ENCODE peak calls at places on chromosomes 4 and X, in ten cellular contexts. G is cardiac muscle cell, V is pancreas, M is SK-N-SH, O is IMR-90, Y is neural progenitor cell, D is adrenal gland, R is Karpas-422, W is heart left ventricle, E is tibial artery. C is an unnamed sample. For H3K36me3, the result is how much of the 10 kb centered on the place peaks cover.

GRCh38 chr4:74964311-74964710 is 31.4 kb downstream of the PARM1 start:
- DNase-seq in G (no peak), V (no peak), M (no peak), O (no peak), Y (no peak), D (no peak), R (no peak), W (no peak), E (no peak), C (no peak)

GRCh38 chrX:123905334-123905733 is 45.5 kb downstream of the XIAP start:
- DNase-seq in G (no peak), V (no peak), M (no peak), O (no peak), Y (no peak), D (no peak), R (no peak), W (no peak), E (no peak), C (no peak)

GRCh38 chrX:14936561-14936960 is 63.3 kb downstream of the MOSPD2 start:
- DNase-seq in G (peak), V (no peak), M (no peak), O (peak), Y (no peak), D (peak), R (no peak), W (no peak), E (no peak), C (peak)

GRCh38 chr4:101724093-101724492 is 66.4 kb upstream of the BANK1 start:
- DNase-seq in G (no peak), V (no peak), M (no peak), O (no peak), Y (no peak), D (no peak), R (no peak), W (no peak), E (no peak), C (no peak)

GRCh38 chr4:152640058-152640921 is 39.5 kb downstream of the TMEM154 start:
- DNase-seq in G (peak), V (no peak), M (peak), O (peak), Y (peak), D (peak), R (peak), W (no peak), E (no peak), C (no peak)

GRCh38 chr4:165381821-165382373 is 3.1 kb downstream of the CPE start:
- DNase-seq in G (no peak), V (no peak), M (no peak), O (no peak), Y (peak), D (no peak), R (no peak), W (no peak), E (no peak), C (no peak)

GRCh38 chr4:186666750-186667149 is 56.9 kb downstream of the FAT1 start:
- DNase-seq in G (no peak), V (no peak), M (no peak), O (no peak), Y (no peak), D (no peak), R (no peak), W (no peak), E (no peak), C (no peak)

GRCh38 chrX:129782015-129782495 is 2.3 kb downstream of the SASH3 start:
- DNase-seq in G (no peak), V (no peak), M (no peak), O (no peak), Y (no peak), D (no peak), R (no peak), W (no peak), E (no peak), C (no peak)

GRCh38 chrX:14243823-14244222 is 214.1 kb upstream of the GEMIN8 start:
- DNase-seq in G (no peak), V (no peak), M (peak), O (no peak), Y (peak), D (no peak), R (no peak), W (no peak), E (no peak), C (no peak)

GRCh38 chrX:30858098-30858497 is 31.0 kb downstream of the TAB3 start:
- DNase-seq in G (no peak), V (no peak), M (no peak), O (no peak), Y (no peak), D (no peak), R (no peak), W (no peak), E (no peak), C (no peak)

GRCh38 chr4:7052923-7053715 is 9.9 kb downstream of the TADA2B start:
- DNase-seq in G (no peak), V (no peak), M (no peak), O (no peak), Y (no peak), D (peak), R (no peak), W (peak), E (no peak), C (no peak)

GRCh38 chrX:68732906-68733493 is 85.5 kb downstream of the STARD8 start:
- DNase-seq in G (peak), V (peak), M (peak), O (peak), Y (peak), D (peak), R (peak), W (peak), E (peak), C (peak)

GRCh38 chr4:93416337-93417102 is 412.0 kb upstream of the ATOH1 start:
- DNase-seq in G (no peak), V (no peak), M (peak), O (peak), Y (no peak), D (no peak), R (no peak), W (no peak), E (no peak), C (no peak)

GRCh38 chr4:108480881-108481280 is 139.5 kb upstream of the RPL34 start:
- DNase-seq in G (no peak), V (no peak), M (no peak), O (no peak), Y (no peak), D (no peak), R (no peak), W (no peak), E (no peak), C (no peak)

GRCh38 chr4:85741921-85742591 is 267.1 kb downstream of the ARHGAP24 start:
- DNase-seq in G (no peak), V (peak), M (peak), O (no peak), Y (no peak), D (peak), R (no peak), W (peak), E (no peak), C (no peak)

GRCh38 chrX:40106677-40107290 is 9.0 kb upstream of the BCOR start:
- DNase-seq in G (no peak), V (no peak), M (peak), O (no peak), Y (no peak), D (no peak), R (no peak), W (no peak), E (no peak), C (no peak)

GRCh38 chr4:11912886-11913285 is 484.2 kb upstream of the HS3ST1 start:
- DNase-seq in G (peak), V (no peak), M (no peak), O (no peak), Y (no peak), D (no peak), R (no peak), W (no peak), E (no peak), C (peak)

GRCh38 chr4:48296330-48296729 is 26.7 kb upstream of the TEC start:
- DNase-seq in G (no peak), V (no peak), M (no peak), O (peak), Y (no peak), D (no peak), R (no peak), W (no peak), E (no peak), C (no peak)

GRCh38 chr4:141331534-141332358 is 111.1 kb downstream of the ZNF330 start:
- DNase-seq in G (no peak), V (no peak), M (no peak), O (no peak), Y (no peak), D (no peak), R (no peak), W (no peak), E (no peak), C (no peak)

GRCh38 chrX:109519001-109519400 is 17.6 kb upstream of the NXT2 start:
- DNase-seq in G (no peak), V (no peak), M (no peak), O (no peak), Y (no peak), D (no peak), R (no peak), W (no peak), E (no peak), C (no peak)
- H3K4me3 ChIP-seq in G (no peak), V (no peak), M (no peak), O (no peak), Y (no peak), D (no peak), R (no peak), W (no peak), E (no peak), C (no peak)

DNA sequence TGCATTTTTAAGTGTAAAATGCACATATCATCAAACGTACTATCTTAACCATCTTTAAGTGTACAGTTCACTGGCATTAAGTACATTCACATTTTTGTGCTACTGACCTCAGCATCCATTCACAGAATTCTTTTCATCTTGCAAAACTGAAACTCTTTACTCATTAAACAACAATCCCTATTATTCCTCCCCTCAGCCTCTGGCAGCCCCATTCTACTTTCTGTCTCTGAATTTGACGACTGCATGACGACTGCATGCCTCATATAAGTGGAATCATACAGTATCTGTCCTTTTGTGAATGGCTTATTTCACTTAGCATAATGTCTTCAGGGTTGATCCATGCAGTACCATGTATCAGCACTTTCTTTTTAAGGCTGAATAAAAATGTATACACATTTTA is 38.7 kb downstream of the CNKSR2 start:
- DNase-seq in G (no peak), V (no peak), M (no peak), O (peak), Y (no peak), D (no peak), R (no peak), W (no peak), E (no peak), C (no peak)
- H3K36me3 ChIP-seq in G (under half), V (under half), M (under half), O (under half), Y (under half), D (under half), R (under half), W (under half), E (under half), C (under half)

DNA sequence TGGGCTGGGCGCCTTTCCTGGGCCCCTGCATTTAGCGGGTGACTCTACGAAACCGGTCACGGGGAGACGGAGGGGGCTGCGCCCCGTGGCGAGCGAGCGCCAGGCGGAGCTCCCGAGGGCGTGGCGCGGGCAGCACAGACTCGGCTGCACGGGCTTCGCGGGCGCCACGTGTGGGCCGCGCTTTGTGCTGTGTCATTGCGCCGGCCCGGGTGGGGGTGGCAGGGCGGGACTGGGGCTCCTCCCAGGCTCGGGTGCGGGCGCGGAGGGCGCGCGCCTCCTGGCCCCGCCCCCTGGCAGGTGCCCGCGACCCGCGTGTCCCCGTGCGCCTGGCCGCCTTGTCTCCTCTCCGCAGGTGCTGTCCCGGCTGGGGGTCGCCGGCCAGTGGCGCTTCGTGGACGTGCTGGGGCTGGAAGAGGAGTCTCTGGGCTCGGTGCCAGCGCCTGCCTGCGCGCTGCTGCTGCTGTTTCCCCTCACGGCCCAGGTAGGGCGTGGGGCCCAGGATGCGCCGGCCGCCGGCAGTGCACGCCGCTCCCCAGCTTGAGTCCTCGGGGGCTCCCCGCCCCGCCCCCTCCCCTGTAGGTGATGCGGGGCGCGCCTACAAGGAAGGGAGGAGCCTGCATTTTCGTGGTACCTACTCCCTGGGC is 651 bp downstream of the UCHL1 start:
- DNase-seq in G (peak), V (peak), M (peak), O (peak), Y (peak), D (peak), R (no peak), W (peak), E (peak), C (peak)
- H3K4me3 ChIP-seq in G (peak), V (peak), M (peak), O (peak), Y (peak), D (peak), R (no peak), W (peak), E (peak), C (peak)

DNA sequence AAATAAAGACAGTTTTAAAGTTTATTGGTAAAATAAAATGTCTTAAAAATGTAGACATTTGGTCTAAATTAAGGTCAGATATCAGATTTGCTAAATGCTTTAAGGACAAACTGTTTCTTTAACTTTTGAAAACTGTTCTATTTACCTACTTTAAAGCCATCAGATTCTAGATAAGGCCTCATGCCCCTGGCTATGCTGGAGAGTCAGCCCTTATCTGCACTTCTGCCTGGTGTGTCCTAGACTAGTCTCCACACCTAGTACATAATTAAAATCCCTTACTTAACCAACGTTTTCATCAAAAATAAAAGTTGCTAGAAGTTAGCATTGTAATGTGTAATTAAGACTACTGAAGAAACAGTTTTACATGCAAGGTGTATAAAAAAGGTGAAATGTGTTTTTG is 25.6 kb downstream of the HSD17B11 start:
- DNase-seq in G (no peak), V (no peak), M (no peak), O (no peak), Y (no peak), D (no peak), R (no peak), W (no peak), E (no peak), C (no peak)
- H3K36me3 ChIP-seq in G (under half), V (under half), M (half or more), O (under half), Y (under half), D (under half), R (under half), W (half or more), E (half or more), C (under half)

DNA sequence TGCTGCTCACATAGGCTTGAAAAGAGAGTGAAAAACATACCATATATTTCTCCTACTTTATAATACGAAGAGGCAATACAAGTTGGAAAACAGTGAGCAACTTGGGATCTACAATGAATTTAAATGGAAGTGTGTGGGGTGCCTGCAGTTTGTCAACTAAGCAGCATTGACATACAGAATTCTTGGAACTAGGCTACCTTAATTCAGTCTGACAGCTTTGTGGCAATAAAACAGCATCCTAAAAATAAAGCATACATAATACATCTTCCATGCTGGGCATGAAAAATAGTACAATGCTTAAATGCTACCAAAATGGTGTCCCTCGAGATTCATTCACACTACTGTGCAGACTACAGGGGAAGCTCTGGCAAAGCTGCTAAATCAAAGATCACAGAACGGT is 8.0 kb downstream of the GASK1B start:
- DNase-seq in G (no peak), V (no peak), M (no peak), O (no peak), Y (no peak), D (no peak), R (no peak), W (no peak), E (no peak), C (no peak)
- H3K4me3 ChIP-seq in G (no peak), V (no peak), M (no peak), O (no peak), Y (no peak), D (peak), R (no peak), W (peak), E (peak), C (no peak)

GRCh38 chr4:38687571-38688011 is 23.6 kb downstream of the KLF3 start:
- DNase-seq in G (no peak), V (no peak), M (no peak), O (no peak), Y (no peak), D (no peak), R (no peak), W (no peak), E (no peak), C (no peak)

GRCh38 chr4:38684271-38684670 is 20.3 kb downstream of the KLF3 start:
- DNase-seq in G (no peak), V (no peak), M (no peak), O (no peak), Y (no peak), D (no peak), R (no peak), W (no peak), E (no peak), C (no peak)

GRCh38 chr4:38688676-38689355 is 24.8 kb downstream of the KLF3 start:
- DNase-seq in G (no peak), V (no peak), M (no peak), O (no peak), Y (no peak), D (no peak), R (no peak), W (no peak), E (no peak), C (peak)

GRCh38 chr4:38684951-38685350 is 21.0 kb downstream of the KLF3 start:
- DNase-seq in G (no peak), V (no peak), M (peak), O (no peak), Y (no peak), D (no peak), R (no peak), W (no peak), E (no peak), C (no peak)

DNA sequence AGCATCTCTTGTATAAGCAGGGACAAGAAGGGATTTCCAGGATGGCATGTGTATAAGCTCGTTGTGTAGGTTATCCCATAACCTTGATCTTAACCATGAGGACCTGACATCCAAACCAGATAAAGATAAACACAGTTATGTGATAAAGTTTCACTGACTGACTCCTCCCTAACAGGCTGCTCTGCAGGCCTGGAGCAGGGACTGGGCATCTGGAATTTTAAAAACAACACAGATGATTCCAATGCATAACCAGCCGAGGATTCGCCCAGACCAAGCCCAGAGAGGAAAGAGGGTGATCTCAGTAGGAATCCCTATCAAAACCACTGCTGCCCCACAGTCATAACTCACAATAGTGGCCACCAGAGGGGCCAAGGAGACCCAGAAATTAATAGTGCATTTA is 22.7 kb downstream of the KLF3 start:
- DNase-seq in G (no peak), V (no peak), M (peak), O (no peak), Y (no peak), D (no peak), R (no peak), W (no peak), E (no peak), C (no peak)
- H3K36me3 ChIP-seq in G (under half), V (under half), M (half or more), O (under half), Y (under half), D (under half), R (under half), W (half or more), E (under half), C (half or more)

GRCh38 chrX:45428816-45429215 is 228.1 kb upstream of the DIPK2B start:
- DNase-seq in G (peak), V (no peak), M (no peak), O (no peak), Y (no peak), D (no peak), R (no peak), W (no peak), E (no peak), C (no peak)

GRCh38 chrX:45435481-45435880 is 234.8 kb upstream of the DIPK2B start:
- DNase-seq in G (no peak), V (no peak), M (no peak), O (no peak), Y (no peak), D (no peak), R (no peak), W (no peak), E (no peak), C (no peak)

GRCh38 chrX:45434231-45434630 is 233.6 kb upstream of the DIPK2B start:
- DNase-seq in G (no peak), V (no peak), M (no peak), O (no peak), Y (no peak), D (no peak), R (no peak), W (no peak), E (no peak), C (no peak)
- H3K4me3 ChIP-seq in G (no peak), V (no peak), M (no peak), O (no peak), Y (no peak), D (no peak), R (no peak), W (no peak), E (no peak), C (no peak)

GRCh38 chr4:1215347-1216075 is 33.4 kb downstream of the CTBP1 start:
- DNase-seq in G (no peak), V (no peak), M (no peak), O (no peak), Y (no peak), D (no peak), R (peak), W (no peak), E (no peak), C (no peak)

GRCh38 chr4:1214101-1215095 is 34.5 kb downstream of the CTBP1 start:
- DNase-seq in G (no peak), V (no peak), M (no peak), O (no peak), Y (no peak), D (no peak), R (no peak), W (no peak), E (no peak), C (no peak)

GRCh38 chr4:1216869-1217294 is 32.0 kb downstream of the CTBP1 start:
- DNase-seq in G (no peak), V (no peak), M (no peak), O (no peak), Y (no peak), D (no peak), R (peak), W (no peak), E (no peak), C (no peak)

GRCh38 chr4:1217366-1217765 is 31.6 kb downstream of the CTBP1 start:
- DNase-seq in G (no peak), V (no peak), M (no peak), O (no peak), Y (no peak), D (no peak), R (no peak), W (no peak), E (no peak), C (no peak)

GRCh38 chr4:1216076-1216614 is 32.8 kb downstream of the CTBP1 start:
- DNase-seq in G (no peak), V (no peak), M (no peak), O (no peak), Y (no peak), D (no peak), R (no peak), W (no peak), E (no peak), C (no peak)
- H3K36me3 ChIP-seq in G (under half), V (half or more), M (under half), O (half or more), Y (under half), D (half or more), R (under half), W (half or more), E (half or more), C (under half)

GRCh38 chrX:154373340-154374306 is 811 bp downstream of the FLNA start:
- DNase-seq in G (peak), V (peak), M (no peak), O (peak), Y (peak), D (peak), R (peak), W (peak), E (peak), C (peak)
- H3K4me3 ChIP-seq in G (peak), V (peak), M (peak), O (peak), Y (peak), D (peak), R (peak), W (peak), E (peak), C (peak)